ENCODE peak calls at places on chromosomes 6 and 20, in seven cellular contexts. One of them, this sample, is unnamed.

GRCh38 chr20:47274449-47275108 is 81.9 kb downstream of the ZMYND8 start:
- DNase-seq in IMR-90: peak; percentile 97
- DNase-seq in neuronal stem cell: no peak
- DNase-seq in H1: no peak
- DNase-seq in H9: no peak
- DNase-seq in trophoblast cell: peak; percentile 74
- DNase-seq in mesendoderm: peak; percentile 35
- DNase-seq in this sample: peak; percentile 96

GRCh38 chr6:99151634-99152344 is 197.7 kb downstream of the FAXC start:
- DNase-seq in IMR-90: peak; percentile 28
- DNase-seq in neuronal stem cell: peak; percentile 42
- DNase-seq in H1: peak; percentile 33
- DNase-seq in H9: peak; percentile 78
- DNase-seq in trophoblast cell: peak; percentile 70
- DNase-seq in mesendoderm: peak; percentile 76
- DNase-seq in this sample: peak; percentile 10

GRCh38 chr20:2707353-2708072 is 14.9 kb downstream of the EBF4 start:
- DNase-seq in IMR-90: no peak
- DNase-seq in neuronal stem cell: no peak
- DNase-seq in H1: no peak
- DNase-seq in H9: no peak
- DNase-seq in trophoblast cell: no peak
- DNase-seq in mesendoderm: no peak
- DNase-seq in this sample: no peak

GRCh38 chr6:73898599-73898998 is 202.6 kb downstream of the CD109 start:
- DNase-seq in IMR-90: no peak
- DNase-seq in neuronal stem cell: no peak
- DNase-seq in H1: no peak
- DNase-seq in H9: no peak
- DNase-seq in trophoblast cell: no peak
- DNase-seq in mesendoderm: peak; percentile 40
- DNase-seq in this sample: no peak

GRCh38 chr6:21109421-21110178 is 484.0 kb upstream of the SOX4 start:
- DNase-seq in IMR-90: peak; percentile 59
- DNase-seq in neuronal stem cell: no peak
- DNase-seq in H1: no peak
- DNase-seq in H9: no peak
- DNase-seq in trophoblast cell: peak; percentile 84
- DNase-seq in mesendoderm: peak; percentile 80
- DNase-seq in this sample: peak; percentile 42

GRCh38 chr20:5188736-5189135 is 61.9 kb downstream of the CDS2 start:
- DNase-seq in IMR-90: no peak
- DNase-seq in neuronal stem cell: peak; percentile 47
- DNase-seq in H1: no peak
- DNase-seq in H9: no peak
- DNase-seq in trophoblast cell: no peak
- DNase-seq in mesendoderm: no peak
- DNase-seq in this sample: no peak

GRCh38 chr6:19805146-19805515 is 32.0 kb upstream of the ID4 start:
- DNase-seq in IMR-90: peak; percentile 14
- DNase-seq in neuronal stem cell: no peak
- DNase-seq in H1: no peak
- DNase-seq in H9: no peak
- DNase-seq in trophoblast cell: peak; percentile 35
- DNase-seq in mesendoderm: peak; percentile 38
- DNase-seq in this sample: peak; percentile 70

GRCh38 chr6:116596815-116597214 is 19.5 kb upstream of the RSPH4A start:
- DNase-seq in IMR-90: peak; percentile 42
- DNase-seq in neuronal stem cell: peak; percentile 29
- DNase-seq in H1: no peak
- DNase-seq in H9: no peak
- DNase-seq in trophoblast cell: peak; percentile 39
- DNase-seq in mesendoderm: peak; percentile 31
- DNase-seq in this sample: peak; percentile 36

GRCh38 chr6:111980979-111981378 is 72.9 kb upstream of the CCN6 start:
- DNase-seq in IMR-90: no peak
- DNase-seq in neuronal stem cell: no peak
- DNase-seq in H1: no peak
- DNase-seq in H9: no peak
- DNase-seq in trophoblast cell: no peak
- DNase-seq in mesendoderm: no peak
- DNase-seq in this sample: no peak

GRCh38 chr20:63738687-63739128 is 868 bp upstream of the SLC2A4RG start:
- DNase-seq in IMR-90: no peak
- DNase-seq in neuronal stem cell: peak; percentile 70
- DNase-seq in H1: no peak
- DNase-seq in H9: peak; percentile 79
- DNase-seq in trophoblast cell: peak; percentile 66
- DNase-seq in mesendoderm: peak; percentile 82
- DNase-seq in this sample: peak; percentile 61

GRCh38 chr6:106574729-106575458 is 54.4 kb downstream of the RTN4IP1 start:
- DNase-seq in IMR-90: peak; percentile 70
- DNase-seq in neuronal stem cell: peak; percentile 31
- DNase-seq in H1: peak; percentile 7
- DNase-seq in H9: no peak
- DNase-seq in trophoblast cell: peak; percentile 66
- DNase-seq in mesendoderm: peak; percentile 31
- DNase-seq in this sample: peak; percentile 85

GRCh38 chr6:72316675-72317380 is 305.0 kb upstream of the KCNQ5 start:
- DNase-seq in IMR-90: no peak
- DNase-seq in neuronal stem cell: no peak
- DNase-seq in H1: no peak
- DNase-seq in H9: no peak
- DNase-seq in trophoblast cell: no peak
- DNase-seq in mesendoderm: no peak
- DNase-seq in this sample: no peak

GRCh38 chr6:79525272-79526100 is 11.7 kb downstream of the LCA5 start:
- DNase-seq in IMR-90: peak; percentile 47
- DNase-seq in neuronal stem cell: no peak
- DNase-seq in H1: no peak
- DNase-seq in H9: peak; percentile 40
- DNase-seq in trophoblast cell: no peak
- DNase-seq in mesendoderm: peak; percentile 35
- DNase-seq in this sample: no peak

GRCh38 chr6:122609881-122610689 is at the start of gene PKIB:
- DNase-seq in IMR-90: peak; percentile 51
- DNase-seq in neuronal stem cell: peak; percentile 77
- DNase-seq in H1: peak; percentile 31
- DNase-seq in H9: peak; percentile 82
- DNase-seq in trophoblast cell: peak; percentile 88
- DNase-seq in mesendoderm: peak; percentile 90
- DNase-seq in this sample: peak; percentile 87

GRCh38 chr6:340991-341827 is 48.9 kb downstream of the DUSP22 start:
- DNase-seq in IMR-90: no peak
- DNase-seq in neuronal stem cell: no peak
- DNase-seq in H1: no peak
- DNase-seq in H9: no peak
- DNase-seq in trophoblast cell: peak; percentile 45
- DNase-seq in mesendoderm: no peak
- DNase-seq in this sample: no peak

GRCh38 chr20:24696396-24696795 is 227.0 kb downstream of the SYNDIG1 start:
- DNase-seq in IMR-90: no peak
- DNase-seq in neuronal stem cell: no peak
- DNase-seq in H1: no peak
- DNase-seq in H9: peak; percentile 10
- DNase-seq in trophoblast cell: no peak
- DNase-seq in mesendoderm: no peak
- DNase-seq in this sample: no peak

GRCh38 chr6:11368264-11368663 is 135.8 kb upstream of the NEDD9 start:
- DNase-seq in IMR-90: no peak
- DNase-seq in neuronal stem cell: no peak
- DNase-seq in H1: no peak
- DNase-seq in H9: no peak
- DNase-seq in trophoblast cell: no peak
- DNase-seq in mesendoderm: no peak
- DNase-seq in this sample: no peak

GRCh38 chr6:121055572-121056163 is 278.6 kb downstream of the TBC1D32 start:
- DNase-seq in IMR-90: peak; percentile 52
- DNase-seq in neuronal stem cell: peak; percentile 53
- DNase-seq in H1: peak; percentile 3
- DNase-seq in H9: no peak
- DNase-seq in trophoblast cell: peak; percentile 87
- DNase-seq in mesendoderm: peak; percentile 64
- DNase-seq in this sample: peak; percentile 64

GRCh38 chr20:25252226-25252625 is 4.3 kb downstream of the PYGB start:
- DNase-seq in IMR-90: no peak
- DNase-seq in neuronal stem cell: no peak
- DNase-seq in H1: no peak
- DNase-seq in H9: no peak
- DNase-seq in trophoblast cell: no peak
- DNase-seq in mesendoderm: no peak
- DNase-seq in this sample: no peak

GRCh38 chr20:61115627-61116026 is 136.4 kb upstream of the CDH4 start:
- DNase-seq in IMR-90: no peak
- DNase-seq in neuronal stem cell: no peak
- DNase-seq in H1: no peak
- DNase-seq in H9: no peak
- DNase-seq in trophoblast cell: no peak
- DNase-seq in mesendoderm: no peak
- DNase-seq in this sample: no peak

GRCh38 chr6:45351076-45351475 is 22.9 kb downstream of the RUNX2 start:
- DNase-seq in IMR-90: no peak
- DNase-seq in neuronal stem cell: no peak
- DNase-seq in H1: no peak
- DNase-seq in H9: no peak
- DNase-seq in trophoblast cell: no peak
- DNase-seq in mesendoderm: no peak
- DNase-seq in this sample: no peak

GRCh38 chr6:12594541-12594893 is 122.0 kb upstream of the PHACTR1 start:
- DNase-seq in IMR-90: no peak
- DNase-seq in neuronal stem cell: no peak
- DNase-seq in H1: no peak
- DNase-seq in H9: no peak
- DNase-seq in trophoblast cell: no peak
- DNase-seq in mesendoderm: no peak
- DNase-seq in this sample: peak; percentile 43

DNA sequence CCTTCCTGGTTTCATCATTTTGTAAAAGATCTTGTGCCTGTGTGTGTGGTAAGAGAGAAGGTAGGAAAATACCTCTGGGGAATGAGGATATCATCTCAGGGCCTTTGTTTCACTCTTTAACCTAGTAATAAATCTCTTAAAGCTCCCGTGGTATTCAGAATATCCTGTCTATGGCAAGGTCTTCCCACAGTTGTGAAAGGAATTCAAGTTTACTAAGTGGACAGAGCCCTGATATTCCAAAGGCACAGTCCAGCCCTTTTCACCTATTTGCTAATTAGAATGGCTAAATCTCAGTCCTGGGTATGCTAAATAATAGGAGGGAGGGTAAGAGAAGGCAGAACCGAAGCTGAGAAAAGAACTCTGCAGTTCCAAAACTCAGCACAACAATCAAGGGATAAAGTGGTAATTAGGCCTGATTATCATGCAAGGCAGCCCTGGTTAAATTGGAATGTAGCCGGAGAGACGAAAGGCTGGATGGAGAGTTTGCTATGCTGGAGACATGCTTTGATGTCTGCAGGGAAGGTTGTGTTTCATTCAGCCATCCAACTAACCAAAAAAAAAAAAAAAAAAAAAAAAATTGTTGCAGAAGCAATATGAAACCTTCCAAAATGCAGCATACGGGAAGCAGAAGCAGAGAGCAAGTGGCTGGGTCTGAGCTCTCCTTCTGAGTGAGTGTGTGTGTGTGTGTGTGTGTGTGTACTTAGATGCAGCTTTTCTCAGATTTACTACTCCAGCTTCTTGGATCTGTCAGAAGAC is 28.5 kb upstream of the PIM1 start:
- DNase-seq in IMR-90: peak; percentile 81
- DNase-seq in neuronal stem cell: peak; percentile 75
- DNase-seq in H1: peak; percentile 89
- DNase-seq in H9: peak; percentile 87
- DNase-seq in trophoblast cell: peak; percentile 92
- DNase-seq in mesendoderm: peak; percentile 96
- DNase-seq in this sample: peak; percentile 80
- H2BK120ac ChIP-seq in IMR-90: peak overlapping the region; percentile 89
- H2BK120ac ChIP-seq in neuronal stem cell: no peak overlapping the region
- H2BK120ac ChIP-seq in H1: peak overlapping the region; percentile 93
- H2BK120ac ChIP-seq in H9: peak overlapping the region; percentile 89
- H2BK120ac ChIP-seq in trophoblast cell: peak overlapping the region; percentile 58
- H2BK120ac ChIP-seq in mesendoderm: peak overlapping the region; percentile 88
- H2BK120ac ChIP-seq in this sample: peak overlapping the region; percentile 84

GRCh38 chr20:52889225-52889624 is 82.9 kb upstream of the TSHZ2 start:
- DNase-seq in IMR-90: no peak
- DNase-seq in neuronal stem cell: no peak
- DNase-seq in H1: no peak
- DNase-seq in H9: no peak
- DNase-seq in trophoblast cell: peak; percentile 95
- DNase-seq in mesendoderm: no peak
- DNase-seq in this sample: peak; percentile 38
- H3K27ac ChIP-seq in IMR-90: no peak overlapping the region
- H3K27ac ChIP-seq in neuronal stem cell: no peak overlapping the region
- H3K27ac ChIP-seq in H1: no peak overlapping the region
- H3K27ac ChIP-seq in H9: no peak overlapping the region
- H3K27ac ChIP-seq in trophoblast cell: no peak overlapping the region
- H3K27ac ChIP-seq in mesendoderm: no peak overlapping the region
- H3K27ac ChIP-seq in this sample: no peak overlapping the region

DNA sequence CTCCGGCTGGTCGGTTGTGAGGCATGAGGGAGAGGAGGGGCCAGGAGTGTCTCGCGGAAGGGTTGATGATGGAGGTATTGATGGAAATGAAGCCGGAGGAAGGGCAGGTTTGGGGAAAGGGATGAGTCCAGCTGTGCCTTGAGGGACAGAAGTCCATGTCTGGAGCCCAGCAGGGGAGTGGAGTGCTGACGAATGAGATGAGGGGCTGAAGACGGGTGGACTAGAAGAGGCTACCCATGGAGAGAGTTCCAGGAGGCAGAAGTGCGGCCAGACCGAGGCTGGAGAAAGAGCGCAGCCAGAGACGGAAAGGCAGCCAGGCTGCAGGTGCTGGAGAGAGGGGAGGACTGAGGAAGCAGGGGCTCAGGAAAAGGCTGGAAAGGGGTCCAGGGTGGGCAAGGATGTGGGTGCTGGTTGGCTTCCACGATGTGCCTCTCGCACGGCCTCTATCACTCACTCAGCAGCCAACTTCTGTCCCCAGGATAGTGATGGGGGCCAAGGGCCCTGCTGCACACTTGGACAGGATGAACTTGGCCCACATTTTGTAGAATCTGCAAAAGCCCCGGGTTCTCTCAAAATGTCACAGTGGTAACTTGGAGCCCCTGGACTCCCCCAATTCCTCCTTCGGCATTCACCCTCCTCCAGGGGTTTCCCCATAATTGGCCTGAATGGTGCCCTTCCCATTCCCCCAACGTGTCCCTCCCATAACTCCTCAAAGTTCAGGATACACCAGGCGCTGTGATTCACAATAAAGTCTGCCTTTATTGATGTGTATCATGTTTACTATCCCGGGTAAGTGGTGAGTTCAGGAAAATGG is 627 bp upstream of the EIF6 start:
- DNase-seq in IMR-90: no peak
- DNase-seq in neuronal stem cell: no peak
- DNase-seq in H1: no peak
- DNase-seq in H9: no peak
- DNase-seq in trophoblast cell: no peak
- DNase-seq in mesendoderm: no peak
- DNase-seq in this sample: no peak
- H2BK120ac ChIP-seq in IMR-90: peak overlapping the region; percentile 93
- H2BK120ac ChIP-seq in neuronal stem cell: no peak overlapping the region
- H2BK120ac ChIP-seq in H1: no peak overlapping the region
- H2BK120ac ChIP-seq in H9: no peak overlapping the region
- H2BK120ac ChIP-seq in trophoblast cell: peak overlapping the region; percentile 45
- H2BK120ac ChIP-seq in mesendoderm: no peak overlapping the region
- H2BK120ac ChIP-seq in this sample: no peak overlapping the region

GRCh38 chr20:57481281-57481711 is 43.6 kb downstream of the CTCFL start:
- DNase-seq in IMR-90: no peak
- DNase-seq in neuronal stem cell: no peak
- DNase-seq in H1: no peak
- DNase-seq in H9: no peak
- DNase-seq in trophoblast cell: no peak
- DNase-seq in mesendoderm: no peak
- DNase-seq in this sample: no peak
- H3K27ac ChIP-seq in IMR-90: no peak overlapping the region
- H3K27ac ChIP-seq in neuronal stem cell: no peak overlapping the region
- H3K27ac ChIP-seq in H1: no peak overlapping the region
- H3K27ac ChIP-seq in H9: no peak overlapping the region
- H3K27ac ChIP-seq in trophoblast cell: no peak overlapping the region
- H3K27ac ChIP-seq in mesendoderm: no peak overlapping the region
- H3K27ac ChIP-seq in this sample: no peak overlapping the region